ENCODE peak calls at places on chromosomes 13 and 19, in nine cellular contexts. S, O, B, G, R, L, P, M and Y are unnamed samples.

GRCh38 chr13:51797664-51798488 is 6.1 kb downstream of the DHRS12 start:
- DNase-seq in S (no peak), O (no peak), B (no peak), G (peak; percentile 61), R (peak; percentile 74), L (peak; percentile 89), P (no peak), M (no peak), Y (peak; percentile 82)

GRCh38 chr13:34738251-34739170 is 203.6 kb upstream of the NBEA start:
- DNase-seq in S (no peak), O (no peak), B (no peak), G (no peak), R (no peak), L (no peak), P (no peak), M (no peak), Y (no peak)

GRCh38 chr13:28464861-28465260 is 30.1 kb downstream of the FLT1 start:
- DNase-seq in S (no peak), O (no peak), B (no peak), G (no peak), R (no peak), L (no peak), P (no peak), M (no peak), Y (no peak)

GRCh38 chr19:15199652-15200574 is 882 bp downstream of the NOTCH3 start:
- DNase-seq in S (no peak), O (no peak), B (no peak), G (no peak), R (no peak), L (peak; percentile 34), P (peak; percentile 47), M (peak; percentile 84), Y (peak; percentile 99)

GRCh38 chr13:50078512-50079277 is 63.5 kb downstream of the KCNRG start:
- DNase-seq in S (no peak), O (no peak), B (no peak), G (no peak), R (no peak), L (no peak), P (no peak), M (no peak), Y (no peak)

GRCh38 chr19:50349277-50350057 is 16.0 kb downstream of the NAPSA start:
- DNase-seq in S (no peak), O (no peak), B (no peak), G (no peak), R (no peak), L (no peak), P (no peak), M (no peak), Y (no peak)

GRCh38 chr13:36973621-36974268 is 25.4 kb downstream of the ALG5 start:
- DNase-seq in S (no peak), O (no peak), B (no peak), G (no peak), R (no peak), L (no peak), P (no peak), M (no peak), Y (no peak)

GRCh38 chr19:18021121-18021755 is 13.3 kb downstream of the ARRDC2 start:
- DNase-seq in S (peak; percentile 77), O (peak; percentile 91), B (peak; percentile 78), G (peak; percentile 84), R (peak; percentile 88), L (peak; percentile 85), P (no peak), M (peak; percentile 97), Y (peak; percentile 46)

GRCh38 chr13:110726726-110727125 is 13.2 kb downstream of the ING1 start:
- DNase-seq in S (no peak), O (no peak), B (no peak), G (peak; percentile 38), R (no peak), L (no peak), P (no peak), M (no peak), Y (no peak)

GRCh38 chr13:86684402-86684801 is 885.2 kb upstream of the SLITRK6 start:
- DNase-seq in S (no peak), O (no peak), B (no peak), G (no peak), R (no peak), L (no peak), P (no peak), M (no peak), Y (no peak)

GRCh38 chr13:23901365-23901764 is 4.1 kb upstream of the C1QTNF9B start:
- DNase-seq in S (no peak), O (no peak), B (no peak), G (no peak), R (no peak), L (no peak), P (no peak), M (no peak), Y (no peak)

GRCh38 chr19:43628646-43629326 is 9.4 kb upstream of the ZNF428 start:
- DNase-seq in S (no peak), O (no peak), B (no peak), G (no peak), R (no peak), L (no peak), P (no peak), M (no peak), Y (no peak)

GRCh38 chr13:74758188-74758587 is 624.0 kb upstream of the KLF12 start:
- DNase-seq in S (no peak), O (no peak), B (no peak), G (no peak), R (no peak), L (no peak), P (no peak), M (no peak), Y (peak; percentile 19)

GRCh38 chr19:58568731-58569130 is 4.4 kb downstream of the MZF1 start:
- DNase-seq in S (no peak), O (no peak), B (no peak), G (peak; percentile 3), R (no peak), L (no peak), P (no peak), M (peak; percentile 35), Y (peak; percentile 20)

GRCh38 chr19:10467104-10467706 is 36.0 kb downstream of the KEAP1 start:
- DNase-seq in S (no peak), O (no peak), B (no peak), G (no peak), R (no peak), L (no peak), P (no peak), M (no peak), Y (peak; percentile 62)

GRCh38 chr19:41420101-41420880 is 6.9 kb downstream of the B3GNT8 start:
- DNase-seq in S (no peak), O (no peak), B (no peak), G (no peak), R (no peak), L (no peak), P (no peak), M (no peak), Y (no peak)

GRCh38 chr13:114194853-114195252 is 15.8 kb downstream of the CFAP97D2 start:
- DNase-seq in S (no peak), O (no peak), B (no peak), G (no peak), R (no peak), L (no peak), P (no peak), M (no peak), Y (no peak)

GRCh38 chr13:41554626-41555386 is 97.5 kb downstream of the RGCC start:
- DNase-seq in S (no peak), O (no peak), B (no peak), G (no peak), R (no peak), L (no peak), P (no peak), M (no peak), Y (no peak)

GRCh38 chr19:7644550-7644877 is 7.6 kb downstream of the STXBP2 start:
- DNase-seq in S (no peak), O (no peak), B (no peak), G (no peak), R (no peak), L (no peak), P (no peak), M (no peak), Y (no peak)
- H3K27me3 ChIP-seq in S (no peaks in the 10 kb centered on the region), O (peaks cover 13% of the 10 kb centered on the region), B (no peaks in the 10 kb centered on the region), G (no peaks in the 10 kb centered on the region), R (peaks cover 42% of the 10 kb centered on the region), L (no peaks in the 10 kb centered on the region), P (no peaks in the 10 kb centered on the region), M (peaks cover 60% of the 10 kb centered on the region), Y (no peaks in the 10 kb centered on the region)

GRCh38 chr19:39419003-39419402 is 6.5 kb downstream of the PLEKHG2 start:
- DNase-seq in S (no peak), O (no peak), B (no peak), G (no peak), R (no peak), L (no peak), P (no peak), M (no peak), Y (no peak)

GRCh38 chr19:39424934-39425333 is 10.8 kb downstream of the RPS16 start:
- DNase-seq in S (no peak), O (no peak), B (no peak), G (no peak), R (no peak), L (no peak), P (no peak), M (no peak), Y (peak; percentile 59)

GRCh38 chr19:39423258-39424086 is 11.0 kb downstream of the PLEKHG2 start:
- DNase-seq in S (no peak), O (peak; percentile 9), B (no peak), G (no peak), R (no peak), L (no peak), P (no peak), M (no peak), Y (peak; percentile 39)

GRCh38 chr19:39420769-39421168 is 8.3 kb downstream of the PLEKHG2 start:
- DNase-seq in S (no peak), O (no peak), B (no peak), G (no peak), R (no peak), L (no peak), P (no peak), M (no peak), Y (peak; percentile 33)

GRCh38 chr19:39422020-39422419 is 9.6 kb downstream of the PLEKHG2 start:
- DNase-seq in S (no peak), O (no peak), B (no peak), G (no peak), R (no peak), L (no peak), P (no peak), M (no peak), Y (peak; percentile 27)
- H3K36me3 ChIP-seq in S (peaks cover 58% of the 10 kb centered on the region), O (peaks cover 81% of the 10 kb centered on the region), B (peaks cover 81% of the 10 kb centered on the region), G (peaks cover 6% of the 10 kb centered on the region), R (peaks cover 80% of the 10 kb centered on the region), L (peaks cover 11% of the 10 kb centered on the region), P (peaks cover 39% of the 10 kb centered on the region), M (peaks cover 82% of the 10 kb centered on the region), Y (peaks cover 31% of the 10 kb centered on the region)

DNA sequence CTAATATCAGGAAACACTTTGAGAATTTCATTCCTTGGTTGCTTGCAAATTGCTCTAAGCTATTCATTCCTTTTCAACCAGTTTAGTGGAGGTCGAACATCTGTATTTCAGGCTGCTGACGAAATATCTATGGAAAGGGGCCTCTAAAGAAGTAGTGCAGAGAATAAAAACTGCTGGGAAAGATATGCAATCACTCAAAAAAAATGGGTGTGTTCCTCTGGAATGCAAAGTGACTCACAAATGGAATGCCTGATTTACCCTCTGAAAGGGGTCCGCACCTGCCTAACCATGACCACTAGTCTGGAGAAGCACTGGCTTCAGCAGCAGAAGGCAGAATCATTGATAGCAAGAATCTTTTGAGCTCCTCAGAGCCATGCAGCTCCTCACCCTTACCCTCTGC is 129.4 kb downstream of the PCDH9 start:
- DNase-seq in S (no peak), O (no peak), B (no peak), G (no peak), R (no peak), L (no peak), P (no peak), M (no peak), Y (no peak)
- H3K4me3 ChIP-seq in S (no peak overlapping the region), O (no peak overlapping the region), B (no peak overlapping the region), G (no peak overlapping the region), R (no peak overlapping the region), L (no peak overlapping the region), P (no peak overlapping the region), M (no peak overlapping the region), Y (no peak overlapping the region)

GRCh38 chr19:52722062-52723005 is 12.5 kb downstream of the ZNF611 start:
- DNase-seq in S (no peak), O (no peak), B (no peak), G (no peak), R (no peak), L (no peak), P (no peak), M (no peak), Y (no peak)
- H3K27me3 ChIP-seq in S (no peaks in the 10 kb centered on the region), O (no peaks in the 10 kb centered on the region), B (no peaks in the 10 kb centered on the region), G (no peaks in the 10 kb centered on the region), R (no peaks in the 10 kb centered on the region), L (no peaks in the 10 kb centered on the region), P (peaks cover 3% of the 10 kb centered on the region), M (no peaks in the 10 kb centered on the region), Y (peaks cover 5% of the 10 kb centered on the region)